ENCODE peak calls at places on chromosomes 12 and 14, in seven cellular contexts. One of them, this sample, is unnamed.

GRCh38 chr14:90545431-90545830 is 148.6 kb downstream of the CALM1 start:
- DNase-seq in fibroblast of lung: no peak
- DNase-seq in CD4-positive, CD25-positive, alpha-beta regulatory T cell: no peak
- DNase-seq in testis: no peak
- DNase-seq in cardiac muscle cell: no peak
- DNase-seq in mesenchymal stem cell: no peak
- DNase-seq in HepG2: no peak
- DNase-seq in this sample: no peak

GRCh38 chr12:19964549-19964948 is 403.8 kb upstream of the PDE3A start:
- DNase-seq in mesenchymal stem cell: no peak
- DNase-seq in CD4-positive, CD25-positive, alpha-beta regulatory T cell: no peak
- DNase-seq in fibroblast of lung: no peak
- DNase-seq in testis: no peak
- DNase-seq in cardiac muscle cell: peak; percentile 69
- DNase-seq in HepG2: no peak
- DNase-seq in this sample: no peak

GRCh38 chr12:128971802-128972201 is 118.5 kb downstream of the GLT1D1 start:
- DNase-seq in CD4-positive, CD25-positive, alpha-beta regulatory T cell: no peak
- DNase-seq in HepG2: no peak
- DNase-seq in fibroblast of lung: no peak
- DNase-seq in testis: no peak
- DNase-seq in mesenchymal stem cell: no peak
- DNase-seq in cardiac muscle cell: no peak
- DNase-seq in this sample: no peak

GRCh38 chr12:102543494-102543893 is 63.1 kb upstream of the IGF1 start:
- DNase-seq in CD4-positive, CD25-positive, alpha-beta regulatory T cell: no peak
- DNase-seq in HepG2: no peak
- DNase-seq in fibroblast of lung: no peak
- DNase-seq in mesenchymal stem cell: no peak
- DNase-seq in cardiac muscle cell: no peak
- DNase-seq in testis: no peak
- DNase-seq in this sample: no peak

GRCh38 chr12:49094966-49095365 is 365 bp upstream of the DHH start:
- DNase-seq in fibroblast of lung: no peak
- DNase-seq in mesenchymal stem cell: no peak
- DNase-seq in cardiac muscle cell: no peak
- DNase-seq in testis: no peak
- DNase-seq in HepG2: no peak
- DNase-seq in CD4-positive, CD25-positive, alpha-beta regulatory T cell: no peak
- DNase-seq in this sample: no peak

GRCh38 chr14:99674064-99674650 is 9.9 kb upstream of the CYP46A1 start:
- DNase-seq in HepG2: no peak
- DNase-seq in mesenchymal stem cell: no peak
- DNase-seq in fibroblast of lung: no peak
- DNase-seq in cardiac muscle cell: no peak
- DNase-seq in testis: no peak
- DNase-seq in CD4-positive, CD25-positive, alpha-beta regulatory T cell: no peak
- DNase-seq in this sample: no peak

GRCh38 chr12:105945935-105946334 is 192.8 kb downstream of the NUAK1 start:
- DNase-seq in fibroblast of lung: no peak
- DNase-seq in CD4-positive, CD25-positive, alpha-beta regulatory T cell: no peak
- DNase-seq in testis: no peak
- DNase-seq in mesenchymal stem cell: no peak
- DNase-seq in HepG2: no peak
- DNase-seq in cardiac muscle cell: no peak
- DNase-seq in this sample: no peak

GRCh38 chr12:62647586-62647985 is 181.0 kb downstream of the MON2 start:
- DNase-seq in CD4-positive, CD25-positive, alpha-beta regulatory T cell: no peak
- DNase-seq in cardiac muscle cell: peak; percentile 76
- DNase-seq in testis: no peak
- DNase-seq in HepG2: no peak
- DNase-seq in mesenchymal stem cell: no peak
- DNase-seq in fibroblast of lung: no peak
- DNase-seq in this sample: no peak

GRCh38 chr14:34331728-34332623 is 130.1 kb downstream of the SPTSSA start:
- DNase-seq in testis: peak; percentile 75
- DNase-seq in CD4-positive, CD25-positive, alpha-beta regulatory T cell: peak; percentile 41
- DNase-seq in HepG2: peak; percentile 95
- DNase-seq in cardiac muscle cell: peak; percentile 61
- DNase-seq in mesenchymal stem cell: peak; percentile 44
- DNase-seq in fibroblast of lung: peak; percentile 58
- DNase-seq in this sample: peak; percentile 80

GRCh38 chr14:23646648-23647549 is 10.7 kb downstream of the DHRS2 start:
- DNase-seq in HepG2: peak; percentile 76
- DNase-seq in cardiac muscle cell: no peak
- DNase-seq in CD4-positive, CD25-positive, alpha-beta regulatory T cell: no peak
- DNase-seq in fibroblast of lung: no peak
- DNase-seq in mesenchymal stem cell: no peak
- DNase-seq in testis: no peak
- DNase-seq in this sample: no peak

GRCh38 chr14:93045211-93045674 is 70.5 kb downstream of the ITPK1 start:
- DNase-seq in mesenchymal stem cell: no peak
- DNase-seq in HepG2: peak; percentile 65
- DNase-seq in testis: peak; percentile 42
- DNase-seq in fibroblast of lung: no peak
- DNase-seq in cardiac muscle cell: no peak
- DNase-seq in CD4-positive, CD25-positive, alpha-beta regulatory T cell: no peak
- DNase-seq in this sample: peak; percentile 50

GRCh38 chr14:32545858-32546210 is 216.7 kb downstream of the AKAP6 start:
- DNase-seq in testis: no peak
- DNase-seq in HepG2: no peak
- DNase-seq in fibroblast of lung: no peak
- DNase-seq in cardiac muscle cell: no peak
- DNase-seq in CD4-positive, CD25-positive, alpha-beta regulatory T cell: no peak
- DNase-seq in mesenchymal stem cell: no peak
- DNase-seq in this sample: no peak
- H3K4me1 ChIP-seq in testis: peaks cover 21% of the 10 kb centered on the region
- H3K4me1 ChIP-seq in HepG2: no peaks in the 10 kb centered on the region
- H3K4me1 ChIP-seq in fibroblast of lung: no peaks in the 10 kb centered on the region
- H3K4me1 ChIP-seq in cardiac muscle cell: no peaks in the 10 kb centered on the region
- H3K4me1 ChIP-seq in CD4-positive, CD25-positive, alpha-beta regulatory T cell: no peaks in the 10 kb centered on the region
- H3K4me1 ChIP-seq in mesenchymal stem cell: no peaks in the 10 kb centered on the region
- H3K4me1 ChIP-seq in this sample: no peaks in the 10 kb centered on the region

GRCh38 chr12:7061596-7061995 is 1.1 kb downstream of the C1S start:
- DNase-seq in fibroblast of lung: no peak
- DNase-seq in cardiac muscle cell: no peak
- DNase-seq in mesenchymal stem cell: no peak
- DNase-seq in HepG2: peak; percentile 40
- DNase-seq in testis: no peak
- DNase-seq in CD4-positive, CD25-positive, alpha-beta regulatory T cell: no peak
- DNase-seq in this sample: no peak
- H3K4me3 ChIP-seq in fibroblast of lung: peak overlapping the region; percentile 59
- H3K4me3 ChIP-seq in cardiac muscle cell: no peak overlapping the region
- H3K4me3 ChIP-seq in mesenchymal stem cell: no peak overlapping the region
- H3K4me3 ChIP-seq in HepG2: no peak overlapping the region
- H3K4me3 ChIP-seq in testis: peak overlapping the region; percentile 58
- H3K4me3 ChIP-seq in CD4-positive, CD25-positive, alpha-beta regulatory T cell: no peak overlapping the region
- H3K4me3 ChIP-seq in this sample: no peak overlapping the region

GRCh38 chr14:63897706-63898105 is 44.9 kb downstream of the SYNE2 start:
- DNase-seq in HepG2: no peak
- DNase-seq in mesenchymal stem cell: peak; percentile 57
- DNase-seq in cardiac muscle cell: peak; percentile 85
- DNase-seq in fibroblast of lung: peak; percentile 69
- DNase-seq in CD4-positive, CD25-positive, alpha-beta regulatory T cell: no peak
- DNase-seq in testis: no peak
- DNase-seq in this sample: no peak
- H3K36me3 ChIP-seq in HepG2: no peaks in the 10 kb centered on the region
- H3K36me3 ChIP-seq in mesenchymal stem cell: no peaks in the 10 kb centered on the region
- H3K36me3 ChIP-seq in cardiac muscle cell: no peaks in the 10 kb centered on the region
- H3K36me3 ChIP-seq in fibroblast of lung: no peaks in the 10 kb centered on the region
- H3K36me3 ChIP-seq in CD4-positive, CD25-positive, alpha-beta regulatory T cell: peaks cover 8% of the 10 kb centered on the region
- H3K36me3 ChIP-seq in testis: no peaks in the 10 kb centered on the region
- H3K36me3 ChIP-seq in this sample: no peaks in the 10 kb centered on the region

DNA sequence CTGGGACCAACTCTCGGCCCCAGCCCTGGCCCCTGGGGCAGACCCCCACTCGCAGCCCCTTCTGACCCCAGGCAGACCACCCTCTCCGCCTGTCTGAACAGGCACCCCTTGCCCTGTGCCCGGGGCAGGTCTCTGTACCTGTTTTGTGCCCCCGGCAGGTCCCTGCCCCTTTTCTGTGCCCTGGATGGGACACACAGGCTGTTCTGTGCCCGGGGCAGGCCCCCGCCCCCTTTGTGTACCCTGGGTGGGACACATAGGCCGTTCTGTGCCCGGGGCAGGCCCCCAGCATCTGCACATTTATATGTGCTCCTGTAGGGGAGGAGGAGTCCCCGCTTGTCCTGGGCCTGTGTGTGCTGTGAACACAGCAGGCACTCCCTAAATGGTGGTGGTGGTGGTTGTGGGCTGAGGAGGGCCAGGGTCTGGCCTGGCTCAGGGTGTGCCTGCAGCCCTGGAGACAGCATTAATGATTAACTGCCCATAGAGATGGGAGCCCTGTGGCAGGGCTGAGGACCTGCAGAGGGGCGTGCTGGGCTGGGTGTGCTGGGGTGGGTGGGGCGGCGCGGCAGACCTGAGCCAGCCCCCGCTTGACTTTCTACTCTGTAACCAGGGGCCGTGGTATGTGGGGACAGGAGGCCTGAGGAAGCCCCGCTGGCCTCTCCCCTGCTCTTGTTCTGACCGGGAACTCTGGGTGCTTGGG is 3.7 kb downstream of the FBRSL1 start:
- DNase-seq in cardiac muscle cell: no peak
- DNase-seq in CD4-positive, CD25-positive, alpha-beta regulatory T cell: no peak
- DNase-seq in HepG2: peak; percentile 80
- DNase-seq in fibroblast of lung: no peak
- DNase-seq in testis: no peak
- DNase-seq in mesenchymal stem cell: no peak
- DNase-seq in this sample: no peak
- H3K4me1 ChIP-seq in cardiac muscle cell: peaks cover 15% of the 10 kb centered on the region
- H3K4me1 ChIP-seq in CD4-positive, CD25-positive, alpha-beta regulatory T cell: peaks cover 76% of the 10 kb centered on the region
- H3K4me1 ChIP-seq in HepG2: peaks cover 54% of the 10 kb centered on the region
- H3K4me1 ChIP-seq in fibroblast of lung: no peaks in the 10 kb centered on the region
- H3K4me1 ChIP-seq in testis: peaks cover 77% of the 10 kb centered on the region
- H3K4me1 ChIP-seq in mesenchymal stem cell: peaks cover 63% of the 10 kb centered on the region
- H3K4me1 ChIP-seq in this sample: peaks cover 5% of the 10 kb centered on the region

GRCh38 chr12:54030889-54031860 is 1.7 kb upstream of the HOXC5 start:
- DNase-seq in fibroblast of lung: peak; percentile 32
- DNase-seq in testis: peak; percentile 51
- DNase-seq in HepG2: no peak
- DNase-seq in CD4-positive, CD25-positive, alpha-beta regulatory T cell: no peak
- DNase-seq in mesenchymal stem cell: peak; percentile 92
- DNase-seq in cardiac muscle cell: peak; percentile 41
- DNase-seq in this sample: no peak
- H3K4me3 ChIP-seq in fibroblast of lung: no peak overlapping the region
- H3K4me3 ChIP-seq in testis: peak overlapping the region; percentile 51
- H3K4me3 ChIP-seq in HepG2: no peak overlapping the region
- H3K4me3 ChIP-seq in CD4-positive, CD25-positive, alpha-beta regulatory T cell: no peak overlapping the region
- H3K4me3 ChIP-seq in mesenchymal stem cell: peak overlapping the region; percentile 52
- H3K4me3 ChIP-seq in cardiac muscle cell: peak overlapping the region; percentile 11
- H3K4me3 ChIP-seq in this sample: no peak overlapping the region

GRCh38 chr12:112996501-112996900 is 18.2 kb downstream of the OAS2 start:
- DNase-seq in mesenchymal stem cell: no peak
- DNase-seq in fibroblast of lung: no peak
- DNase-seq in testis: no peak
- DNase-seq in cardiac muscle cell: no peak
- DNase-seq in CD4-positive, CD25-positive, alpha-beta regulatory T cell: no peak
- DNase-seq in HepG2: no peak
- DNase-seq in this sample: no peak
- H3K36me3 ChIP-seq in mesenchymal stem cell: peaks cover 63% of the 10 kb centered on the region
- H3K36me3 ChIP-seq in fibroblast of lung: no peaks in the 10 kb centered on the region
- H3K36me3 ChIP-seq in testis: no peaks in the 10 kb centered on the region
- H3K36me3 ChIP-seq in cardiac muscle cell: no peaks in the 10 kb centered on the region
- H3K36me3 ChIP-seq in CD4-positive, CD25-positive, alpha-beta regulatory T cell: peaks cover 78% of the 10 kb centered on the region
- H3K36me3 ChIP-seq in HepG2: no peaks in the 10 kb centered on the region
- H3K36me3 ChIP-seq in this sample: no peaks in the 10 kb centered on the region

GRCh38 chr14:105059917-105060565 is 5.2 kb downstream of the GPR132 start:
- DNase-seq in cardiac muscle cell: no peak
- DNase-seq in testis: no peak
- DNase-seq in fibroblast of lung: no peak
- DNase-seq in CD4-positive, CD25-positive, alpha-beta regulatory T cell: no peak
- DNase-seq in mesenchymal stem cell: no peak
- DNase-seq in HepG2: no peak
- DNase-seq in this sample: no peak
- H3K4me1 ChIP-seq in cardiac muscle cell: peaks cover 27% of the 10 kb centered on the region
- H3K4me1 ChIP-seq in testis: no peaks in the 10 kb centered on the region
- H3K4me1 ChIP-seq in fibroblast of lung: no peaks in the 10 kb centered on the region
- H3K4me1 ChIP-seq in CD4-positive, CD25-positive, alpha-beta regulatory T cell: peaks cover 62% of the 10 kb centered on the region
- H3K4me1 ChIP-seq in mesenchymal stem cell: peaks cover 12% of the 10 kb centered on the region
- H3K4me1 ChIP-seq in HepG2: peaks cover 10% of the 10 kb centered on the region
- H3K4me1 ChIP-seq in this sample: peaks cover 7% of the 10 kb centered on the region

GRCh38 chr14:61719344-61720301 is 24.3 kb downstream of the HIF1A start:
- DNase-seq in HepG2: no peak
- DNase-seq in cardiac muscle cell: no peak
- DNase-seq in fibroblast of lung: no peak
- DNase-seq in CD4-positive, CD25-positive, alpha-beta regulatory T cell: peak; percentile 25
- DNase-seq in mesenchymal stem cell: no peak
- DNase-seq in testis: no peak
- DNase-seq in this sample: no peak
- H3K4me3 ChIP-seq in HepG2: no peak overlapping the region
- H3K4me3 ChIP-seq in cardiac muscle cell: no peak overlapping the region
- H3K4me3 ChIP-seq in fibroblast of lung: no peak overlapping the region
- H3K4me3 ChIP-seq in CD4-positive, CD25-positive, alpha-beta regulatory T cell: peak overlapping the region; percentile 41
- H3K4me3 ChIP-seq in mesenchymal stem cell: no peak overlapping the region
- H3K4me3 ChIP-seq in testis: no peak overlapping the region
- H3K4me3 ChIP-seq in this sample: no peak overlapping the region